ENCODE peak calls at places on chromosomes 2 and 18, in eight cellular contexts. One of them, this sample, is unnamed.

GRCh38 chr2:8999047-8999446 is 4.4 kb downstream of the MBOAT2 start:
- DNase-seq in SJSA1: no peak
- DNase-seq in left ventricle myocardium inferior: no peak
- DNase-seq in tibial artery: no peak
- DNase-seq in psoas muscle: no peak
- DNase-seq in cardiac muscle cell: no peak
- DNase-seq in uterus: no peak
- DNase-seq in left lung: no peak
- DNase-seq in this sample: no peak

GRCh38 chr18:2656237-2657042 is 914 bp downstream of the SMCHD1 start:
- DNase-seq in SJSA1: no peak
- DNase-seq in left ventricle myocardium inferior: peak; percentile 56
- DNase-seq in tibial artery: peak; percentile 87
- DNase-seq in psoas muscle: peak; percentile 81
- DNase-seq in cardiac muscle cell: peak; percentile 56
- DNase-seq in uterus: peak; percentile 47
- DNase-seq in left lung: peak; percentile 68
- DNase-seq in this sample: peak; percentile 50

GRCh38 chr2:165573534-165574461 is 104.3 kb downstream of the CSRNP3 start:
- DNase-seq in SJSA1: no peak
- DNase-seq in left ventricle myocardium inferior: peak; percentile 36
- DNase-seq in tibial artery: no peak
- DNase-seq in psoas muscle: no peak
- DNase-seq in cardiac muscle cell: peak; percentile 36
- DNase-seq in uterus: peak; percentile 30
- DNase-seq in left lung: peak; percentile 53
- DNase-seq in this sample: no peak

GRCh38 chr2:241692448-241692847 is 5.8 kb upstream of the DTYMK start:
- DNase-seq in SJSA1: no peak
- DNase-seq in left ventricle myocardium inferior: no peak
- DNase-seq in tibial artery: no peak
- DNase-seq in psoas muscle: peak; percentile 28
- DNase-seq in cardiac muscle cell: peak; percentile 80
- DNase-seq in uterus: no peak
- DNase-seq in left lung: no peak
- DNase-seq in this sample: no peak

GRCh38 chr2:239630618-239631286 is 229.9 kb upstream of the HDAC4 start:
- DNase-seq in SJSA1: no peak
- DNase-seq in left ventricle myocardium inferior: no peak
- DNase-seq in tibial artery: no peak
- DNase-seq in psoas muscle: peak; percentile 83
- DNase-seq in cardiac muscle cell: peak; percentile 88
- DNase-seq in uterus: peak; percentile 69
- DNase-seq in left lung: no peak
- DNase-seq in this sample: no peak

GRCh38 chr2:122627388-122627787 is 871.9 kb downstream of the TSN start:
- DNase-seq in SJSA1: no peak
- DNase-seq in left ventricle myocardium inferior: no peak
- DNase-seq in tibial artery: no peak
- DNase-seq in psoas muscle: no peak
- DNase-seq in cardiac muscle cell: peak; percentile 46
- DNase-seq in uterus: no peak
- DNase-seq in left lung: no peak
- DNase-seq in this sample: no peak

GRCh38 chr18:22682720-22683119 is 250.4 kb upstream of the RBBP8 start:
- DNase-seq in SJSA1: no peak
- DNase-seq in left ventricle myocardium inferior: no peak
- DNase-seq in tibial artery: no peak
- DNase-seq in psoas muscle: no peak
- DNase-seq in cardiac muscle cell: no peak
- DNase-seq in uterus: no peak
- DNase-seq in left lung: no peak
- DNase-seq in this sample: no peak

GRCh38 chr2:190451561-190452176 is 43.5 kb downstream of the MFSD6 start:
- DNase-seq in SJSA1: no peak
- DNase-seq in left ventricle myocardium inferior: no peak
- DNase-seq in tibial artery: no peak
- DNase-seq in psoas muscle: no peak
- DNase-seq in cardiac muscle cell: no peak
- DNase-seq in uterus: no peak
- DNase-seq in left lung: no peak
- DNase-seq in this sample: no peak

GRCh38 chr2:52260904-52261303 is 1229.0 kb upstream of the NRXN1 start:
- DNase-seq in SJSA1: no peak
- DNase-seq in left ventricle myocardium inferior: no peak
- DNase-seq in tibial artery: no peak
- DNase-seq in psoas muscle: no peak
- DNase-seq in cardiac muscle cell: peak; percentile 43
- DNase-seq in uterus: no peak
- DNase-seq in left lung: no peak
- DNase-seq in this sample: no peak

GRCh38 chr2:222208010-222208690 is 90.6 kb downstream of the PAX3 start:
- DNase-seq in SJSA1: no peak
- DNase-seq in left ventricle myocardium inferior: no peak
- DNase-seq in tibial artery: no peak
- DNase-seq in psoas muscle: no peak
- DNase-seq in cardiac muscle cell: no peak
- DNase-seq in uterus: no peak
- DNase-seq in left lung: no peak
- DNase-seq in this sample: no peak

GRCh38 chr2:46984642-46985476 is 69.3 kb upstream of the MCFD2 start:
- DNase-seq in SJSA1: peak; percentile 91
- DNase-seq in left ventricle myocardium inferior: peak; percentile 63
- DNase-seq in tibial artery: peak; percentile 95
- DNase-seq in psoas muscle: peak; percentile 81
- DNase-seq in cardiac muscle cell: peak; percentile 92
- DNase-seq in uterus: peak; percentile 80
- DNase-seq in left lung: peak; percentile 88
- DNase-seq in this sample: no peak

GRCh38 chr2:32772623-32773221 is 144.9 kb downstream of the TTC27 start:
- DNase-seq in SJSA1: peak; percentile 48
- DNase-seq in left ventricle myocardium inferior: no peak
- DNase-seq in tibial artery: no peak
- DNase-seq in psoas muscle: no peak
- DNase-seq in cardiac muscle cell: peak; percentile 77
- DNase-seq in uterus: peak; percentile 18
- DNase-seq in left lung: no peak
- DNase-seq in this sample: no peak

GRCh38 chr2:195018462-195018861 is 638.6 kb upstream of the SLC39A10 start:
- DNase-seq in SJSA1: no peak
- DNase-seq in left ventricle myocardium inferior: no peak
- DNase-seq in tibial artery: no peak
- DNase-seq in psoas muscle: no peak
- DNase-seq in cardiac muscle cell: no peak
- DNase-seq in uterus: no peak
- DNase-seq in left lung: no peak
- DNase-seq in this sample: no peak

GRCh38 chr2:72921088-72921851 is 4.0 kb downstream of the EMX1 start:
- DNase-seq in SJSA1: no peak
- DNase-seq in left ventricle myocardium inferior: no peak
- DNase-seq in tibial artery: peak; percentile 54
- DNase-seq in psoas muscle: no peak
- DNase-seq in cardiac muscle cell: no peak
- DNase-seq in uterus: no peak
- DNase-seq in left lung: no peak
- DNase-seq in this sample: no peak

GRCh38 chr2:42035241-42035640 is 12.6 kb upstream of the PKDCC start:
- DNase-seq in SJSA1: no peak
- DNase-seq in left ventricle myocardium inferior: no peak
- DNase-seq in tibial artery: no peak
- DNase-seq in psoas muscle: no peak
- DNase-seq in cardiac muscle cell: no peak
- DNase-seq in uterus: no peak
- DNase-seq in left lung: no peak
- DNase-seq in this sample: no peak

GRCh38 chr2:152525277-152525838 is 190.4 kb downstream of the FMNL2 start:
- DNase-seq in SJSA1: peak; percentile 39
- DNase-seq in left ventricle myocardium inferior: no peak
- DNase-seq in tibial artery: peak; percentile 66
- DNase-seq in psoas muscle: peak; percentile 46
- DNase-seq in cardiac muscle cell: peak; percentile 55
- DNase-seq in uterus: no peak
- DNase-seq in left lung: peak; percentile 42
- DNase-seq in this sample: no peak

GRCh38 chr2:128607981-128608506 is 289.4 kb upstream of the HS6ST1 start:
- DNase-seq in SJSA1: no peak
- DNase-seq in left ventricle myocardium inferior: peak; percentile 13
- DNase-seq in tibial artery: peak; percentile 69
- DNase-seq in psoas muscle: no peak
- DNase-seq in cardiac muscle cell: no peak
- DNase-seq in uterus: no peak
- DNase-seq in left lung: peak; percentile 31
- DNase-seq in this sample: no peak

GRCh38 chr2:173903611-173904394 is 61.4 kb downstream of the SP3 start:
- DNase-seq in SJSA1: no peak
- DNase-seq in left ventricle myocardium inferior: no peak
- DNase-seq in tibial artery: no peak
- DNase-seq in psoas muscle: no peak
- DNase-seq in cardiac muscle cell: peak; percentile 36
- DNase-seq in uterus: no peak
- DNase-seq in left lung: no peak
- DNase-seq in this sample: no peak

GRCh38 chr2:229425573-229425972 is 154.5 kb upstream of the PID1 start:
- DNase-seq in SJSA1: no peak
- DNase-seq in left ventricle myocardium inferior: no peak
- DNase-seq in tibial artery: no peak
- DNase-seq in psoas muscle: no peak
- DNase-seq in cardiac muscle cell: no peak
- DNase-seq in uterus: no peak
- DNase-seq in left lung: no peak
- DNase-seq in this sample: no peak

GRCh38 chr2:34423301-34423700 is 824.2 kb upstream of the FAM98A start:
- DNase-seq in SJSA1: no peak
- DNase-seq in left ventricle myocardium inferior: no peak
- DNase-seq in tibial artery: no peak
- DNase-seq in psoas muscle: no peak
- DNase-seq in cardiac muscle cell: no peak
- DNase-seq in uterus: no peak
- DNase-seq in left lung: no peak
- DNase-seq in this sample: no peak
- H3K9me3 ChIP-seq in SJSA1: peaks cover 7% of the 10 kb centered on the region
- H3K9me3 ChIP-seq in left ventricle myocardium inferior: peaks cover 25% of the 10 kb centered on the region
- H3K9me3 ChIP-seq in tibial artery: no peaks in the 10 kb centered on the region
- H3K9me3 ChIP-seq in psoas muscle: no peaks in the 10 kb centered on the region
- H3K9me3 ChIP-seq in cardiac muscle cell: no peaks in the 10 kb centered on the region
- H3K9me3 ChIP-seq in uterus: no peaks in the 10 kb centered on the region
- H3K9me3 ChIP-seq in left lung: no peaks in the 10 kb centered on the region
- H3K9me3 ChIP-seq in this sample: no peaks in the 10 kb centered on the region

DNA sequence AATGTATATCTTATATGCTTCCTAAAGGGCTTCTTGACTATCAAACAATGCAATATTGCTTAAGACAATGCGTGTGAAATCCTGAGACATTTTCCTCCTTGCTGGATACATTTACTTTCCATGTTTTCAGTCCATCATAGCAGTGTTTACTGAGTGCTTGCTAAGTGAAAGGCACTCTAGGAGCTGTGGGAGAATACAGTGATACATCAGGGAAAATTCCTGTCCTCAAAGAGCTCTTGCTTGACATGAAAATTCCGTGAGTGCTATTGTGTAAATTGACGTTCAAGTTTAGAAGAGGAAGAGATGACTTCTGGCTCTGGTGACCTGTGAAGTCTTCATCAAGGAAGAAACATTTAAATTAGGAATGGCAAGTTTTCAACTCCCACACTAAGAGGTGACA is 449.4 kb upstream of the SOX11 start:
- DNase-seq in SJSA1: no peak
- DNase-seq in left ventricle myocardium inferior: no peak
- DNase-seq in tibial artery: no peak
- DNase-seq in psoas muscle: no peak
- DNase-seq in cardiac muscle cell: no peak
- DNase-seq in uterus: no peak
- DNase-seq in left lung: no peak
- DNase-seq in this sample: no peak
- H3K9me3 ChIP-seq in SJSA1: no peaks in the 10 kb centered on the region
- H3K9me3 ChIP-seq in left ventricle myocardium inferior: no peaks in the 10 kb centered on the region
- H3K9me3 ChIP-seq in tibial artery: no peaks in the 10 kb centered on the region
- H3K9me3 ChIP-seq in psoas muscle: no peaks in the 10 kb centered on the region
- H3K9me3 ChIP-seq in cardiac muscle cell: no peaks in the 10 kb centered on the region
- H3K9me3 ChIP-seq in uterus: no peaks in the 10 kb centered on the region
- H3K9me3 ChIP-seq in left lung: no peaks in the 10 kb centered on the region
- H3K9me3 ChIP-seq in this sample: no peaks in the 10 kb centered on the region

GRCh38 chr18:39494211-39494896 is 1928.8 kb upstream of the CELF4 start:
- DNase-seq in SJSA1: no peak
- DNase-seq in left ventricle myocardium inferior: no peak
- DNase-seq in tibial artery: no peak
- DNase-seq in psoas muscle: no peak
- DNase-seq in cardiac muscle cell: no peak
- DNase-seq in uterus: no peak
- DNase-seq in left lung: no peak
- DNase-seq in this sample: no peak

GRCh38 chr18:39489426-39489825 is 1923.8 kb upstream of the CELF4 start:
- DNase-seq in SJSA1: no peak
- DNase-seq in left ventricle myocardium inferior: no peak
- DNase-seq in tibial artery: no peak
- DNase-seq in psoas muscle: no peak
- DNase-seq in cardiac muscle cell: peak; percentile 63
- DNase-seq in uterus: no peak
- DNase-seq in left lung: no peak
- DNase-seq in this sample: no peak

GRCh38 chr18:39486268-39486667 is 1920.7 kb upstream of the CELF4 start:
- DNase-seq in SJSA1: no peak
- DNase-seq in left ventricle myocardium inferior: no peak
- DNase-seq in tibial artery: no peak
- DNase-seq in psoas muscle: no peak
- DNase-seq in cardiac muscle cell: no peak
- DNase-seq in uterus: no peak
- DNase-seq in left lung: no peak
- DNase-seq in this sample: no peak

GRCh38 chr18:39487932-39488331 is 1922.3 kb upstream of the CELF4 start:
- DNase-seq in SJSA1: no peak
- DNase-seq in left ventricle myocardium inferior: no peak
- DNase-seq in tibial artery: no peak
- DNase-seq in psoas muscle: no peak
- DNase-seq in cardiac muscle cell: no peak
- DNase-seq in uterus: no peak
- DNase-seq in left lung: no peak
- DNase-seq in this sample: no peak

GRCh38 chr18:39491408-39491807 is 1925.8 kb upstream of the CELF4 start:
- DNase-seq in SJSA1: no peak
- DNase-seq in left ventricle myocardium inferior: no peak
- DNase-seq in tibial artery: no peak
- DNase-seq in psoas muscle: no peak
- DNase-seq in cardiac muscle cell: peak; percentile 46
- DNase-seq in uterus: no peak
- DNase-seq in left lung: no peak
- DNase-seq in this sample: no peak
- H3K9me3 ChIP-seq in SJSA1: no peaks in the 10 kb centered on the region
- H3K9me3 ChIP-seq in left ventricle myocardium inferior: peaks cover 13% of the 10 kb centered on the region
- H3K9me3 ChIP-seq in tibial artery: no peaks in the 10 kb centered on the region
- H3K9me3 ChIP-seq in psoas muscle: no peaks in the 10 kb centered on the region
- H3K9me3 ChIP-seq in cardiac muscle cell: no peaks in the 10 kb centered on the region
- H3K9me3 ChIP-seq in uterus: no peaks in the 10 kb centered on the region
- H3K9me3 ChIP-seq in left lung: no peaks in the 10 kb centered on the region
- H3K9me3 ChIP-seq in this sample: no peaks in the 10 kb centered on the region

DNA sequence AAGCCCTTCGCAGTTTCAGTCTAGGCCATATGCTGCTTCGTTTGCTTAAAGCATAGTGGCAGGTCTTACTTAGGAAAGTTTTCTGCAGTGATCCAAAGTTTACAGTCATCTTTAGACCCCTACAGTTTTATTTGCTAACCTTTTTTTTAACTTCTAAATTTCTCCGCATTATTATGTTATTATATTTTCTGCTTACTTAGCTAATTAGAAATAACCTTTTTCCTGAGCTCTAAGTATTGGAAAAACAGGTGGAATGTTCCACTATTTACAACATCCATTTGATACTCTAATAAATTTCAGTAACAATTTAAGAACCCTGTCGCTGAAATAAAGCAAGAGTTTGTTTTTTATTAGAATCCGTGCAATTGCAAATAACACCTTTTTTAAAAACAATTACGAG is 4.1 kb upstream of the RAD51AP2 start:
- DNase-seq in SJSA1: no peak
- DNase-seq in left ventricle myocardium inferior: no peak
- DNase-seq in tibial artery: no peak
- DNase-seq in psoas muscle: no peak
- DNase-seq in cardiac muscle cell: no peak
- DNase-seq in uterus: no peak
- DNase-seq in left lung: no peak
- DNase-seq in this sample: no peak
- H3K9me3 ChIP-seq in SJSA1: no peaks in the 10 kb centered on the region
- H3K9me3 ChIP-seq in left ventricle myocardium inferior: no peaks in the 10 kb centered on the region
- H3K9me3 ChIP-seq in tibial artery: no peaks in the 10 kb centered on the region
- H3K9me3 ChIP-seq in psoas muscle: no peaks in the 10 kb centered on the region
- H3K9me3 ChIP-seq in cardiac muscle cell: no peaks in the 10 kb centered on the region
- H3K9me3 ChIP-seq in uterus: no peaks in the 10 kb centered on the region
- H3K9me3 ChIP-seq in left lung: no peaks in the 10 kb centered on the region
- H3K9me3 ChIP-seq in this sample: no peaks in the 10 kb centered on the region

This sample was measured in effector memory CD4-positive, alpha-beta T cell.